ENCODE peak calls at places on chromosome 7, in six cellular contexts. U is cardiac fibroblast, Z is AG09309, T is astrocyte, X is ovary, K is left lung. N is an unnamed sample.

GRCh38 chr7:127251048-127251451 is 1.7 kb downstream of the GRM8 start:
- DNase-seq in T (no peak), Z (no peak), K (no peak), U (no peak), X (no peak), N (no peak)

GRCh38 chr7:40192036-40192435 is 57.2 kb downstream of the SUGCT start:
- DNase-seq in K (no peak), U (peak), T (peak), X (no peak), Z (peak), N (no peak)

GRCh38 chr7:146208484-146208883 is 91.9 kb downstream of the CNTNAP2 start:
- DNase-seq in Z (no peak), X (no peak), T (no peak), K (no peak), U (no peak), N (no peak)

GRCh38 chr7:22356855-22357310 is at the start of gene RAPGEF5:
- DNase-seq in X (peak), K (peak), Z (no peak), U (peak), T (no peak), N (peak)

GRCh38 chr7:1065263-1066260 is 21.2 kb downstream of the GPR146 start:
- DNase-seq in Z (no peak), T (no peak), U (peak), K (peak), X (peak), N (peak)

GRCh38 chr7:114104035-114104434 is 185.2 kb upstream of the PPP1R3A start:
- DNase-seq in U (no peak), K (no peak), T (peak), Z (no peak), X (no peak), N (no peak)

GRCh38 chr7:279821-280220 is 10.1 kb upstream of the FOXL3 start:
- DNase-seq in T (no peak), K (peak), Z (no peak), U (no peak), X (no peak), N (no peak)

GRCh38 chr7:34034728-34035127 is 129.4 kb downstream of the BMPER start:
- DNase-seq in X (no peak), K (no peak), Z (no peak), U (no peak), T (no peak), N (no peak)

GRCh38 chr7:118245267-118246040 is 20.9 kb downstream of the ANKRD7 start:
- DNase-seq in X (no peak), Z (no peak), K (no peak), U (no peak), T (peak), N (no peak)

GRCh38 chr7:5691536-5692090 is 89.8 kb downstream of the RNF216 start:
- DNase-seq in Z (no peak), X (no peak), U (no peak), T (no peak), K (no peak), N (no peak)

GRCh38 chr7:74253975-74254857 is at the start of gene RFC2:
- DNase-seq in K (peak), X (peak), Z (peak), T (peak), U (peak), N (peak)
- TF ChIP-seq CTCF in K (peak), X (peak), Z (peak), T (no peak), U (peak), N (no peak)

DNA sequence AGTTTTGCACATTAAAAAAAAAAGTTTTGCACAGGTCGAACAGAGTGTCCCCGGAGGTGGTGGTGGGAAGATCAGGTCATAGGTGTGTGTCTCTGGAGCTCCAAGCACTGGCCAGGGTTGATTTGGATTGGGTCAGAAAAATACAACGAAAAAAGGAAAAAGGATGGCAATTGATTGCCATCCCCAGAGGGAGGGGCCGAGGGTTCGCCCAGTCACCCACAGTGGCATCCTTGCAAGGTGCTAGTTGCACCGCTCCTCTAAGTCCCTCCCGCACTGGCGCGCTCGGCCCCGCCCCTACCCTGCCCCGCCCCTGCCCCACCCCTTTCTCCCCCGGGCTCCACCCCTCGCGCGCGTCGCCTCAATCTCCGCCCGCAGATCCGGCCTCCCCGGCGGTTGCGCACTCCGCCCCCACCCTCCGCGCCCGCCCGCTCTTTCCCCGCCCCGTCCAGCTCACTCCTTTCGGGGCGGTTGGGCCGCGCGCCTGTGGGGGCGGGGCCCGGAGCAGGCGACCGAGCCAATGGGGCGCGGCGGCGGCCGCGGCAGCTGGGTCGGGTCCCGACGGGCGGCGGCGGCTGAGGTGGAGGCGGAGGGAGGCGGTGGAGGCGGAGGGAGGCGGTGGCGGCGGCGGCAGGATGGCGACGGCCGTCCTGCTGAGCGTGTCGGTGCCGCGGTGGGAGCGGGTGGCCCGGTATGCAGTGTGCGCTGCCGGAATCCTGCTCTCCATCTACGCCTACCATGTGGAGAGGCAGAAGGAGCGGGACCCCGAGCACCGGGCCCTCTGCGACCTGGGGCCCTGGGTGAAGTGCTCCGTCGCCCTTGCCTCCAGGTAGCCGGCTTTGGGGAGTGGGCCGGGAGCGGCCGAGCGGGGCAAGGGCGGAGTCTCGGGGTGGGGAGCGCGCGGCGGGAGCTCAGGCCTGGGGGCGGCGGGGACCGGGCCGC is 31.5 kb upstream of the ERV3-1 start:
- DNase-seq in Z (peak), U (peak), T (peak), X (peak), K (peak), N (peak)
- TF ChIP-seq CTCF in Z (no peak), U (no peak), T (no peak), X (no peak), K (no peak), N (no peak)

GRCh38 chr7:100627238-100627549 is 14.2 kb downstream of the TFR2 start:
- DNase-seq in U (no peak), X (no peak), K (no peak), T (no peak), Z (no peak), N (no peak)

GRCh38 chr7:100626530-100627237 is 14.3 kb downstream of the MOSPD3 start:
- DNase-seq in X (peak), U (peak), T (peak), Z (peak), K (peak), N (peak)

GRCh38 chr7:100630066-100630465 is 11.3 kb downstream of the TFR2 start:
- DNase-seq in X (no peak), Z (no peak), K (no peak), U (no peak), T (no peak), N (no peak)

GRCh38 chr7:100626055-100626454 is 13.7 kb downstream of the MOSPD3 start:
- DNase-seq in X (no peak), T (no peak), Z (no peak), U (no peak), K (no peak), N (no peak)

GRCh38 chr7:100629117-100629711 is 12.1 kb downstream of the TFR2 start:
- DNase-seq in T (no peak), K (no peak), U (peak), X (no peak), Z (no peak), N (no peak)
- TF ChIP-seq CTCF in T (peak), K (no peak), U (peak), X (no peak), Z (peak), N (no peak)

DNA sequence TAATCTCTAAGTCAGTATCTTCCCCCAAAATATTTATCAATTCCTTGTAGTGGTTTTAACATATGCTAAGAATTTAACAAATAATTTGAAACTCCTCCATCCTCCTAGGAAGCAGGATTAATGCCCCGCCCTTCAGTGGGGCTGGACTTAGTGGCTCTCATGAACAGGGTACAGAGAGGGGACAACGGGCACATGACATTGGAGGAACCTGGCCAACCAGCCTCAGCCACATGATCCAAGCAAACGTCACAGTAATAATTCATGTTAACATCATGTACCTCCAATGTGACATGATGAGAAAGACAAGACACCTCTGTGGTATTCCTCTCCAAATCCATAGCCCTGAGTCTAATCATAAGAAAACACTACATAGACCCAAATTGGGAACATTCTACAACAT is 50.5 kb downstream of the NUDCD3 start:
- DNase-seq in K (no peak), Z (no peak), X (no peak), T (no peak), U (no peak), N (no peak)
- TF ChIP-seq CTCF in K (no peak), Z (no peak), X (no peak), T (no peak), U (no peak), N (no peak)

GRCh38 chr7:138097064-138097741 is 20.9 kb downstream of the AKR1D1 start:
- DNase-seq in Z (no peak), K (no peak), U (peak), X (no peak), T (peak), N (no peak)
- TF ChIP-seq CTCF in Z (peak), K (no peak), U (peak), X (no peak), T (peak), N (no peak)

GRCh38 chr7:101169838-101170531 is 4.6 kb upstream of the VGF start:
- DNase-seq in Z (no peak), T (no peak), X (peak), U (peak), K (peak), N (peak)
- TF ChIP-seq CTCF in Z (peak), T (peak), X (peak), U (peak), K (peak), N (peak)